ENCODE peak calls at places on chromosomes 1 and 21, in four cellular contexts. O, I, E and Q are unnamed samples.

GRCh38 chr1:19313961-19314882 is 2.1 kb downstream of the SLC66A1 start:
- DNase-seq in O (no peak), I (no peak), E (no peak), Q (no peak)

GRCh38 chr1:199855580-199855979 is 171.9 kb upstream of the NR5A2 start:
- DNase-seq in O (no peak), I (no peak), E (peak), Q (peak)

GRCh38 chr1:13702425-13703127 is 2.6 kb downstream of the PRDM2 start:
- DNase-seq in I (peak), E (no peak), O (no peak), Q (no peak)

GRCh38 chr21:25837545-25838263 is 102.9 kb downstream of the GABPA start:
- DNase-seq in I (no peak), O (no peak), E (peak), Q (no peak)

GRCh38 chr1:205480349-205481278 is 23.9 kb upstream of the CDK18 start:
- DNase-seq in E (no peak), I (peak), O (peak), Q (no peak)

GRCh38 chr1:15761729-15762128 is 3.1 kb downstream of the FBLIM1 start:
- DNase-seq in O (no peak), I (no peak), E (no peak), Q (no peak)

GRCh38 chr1:201888282-201889033 is at the start of gene SHISA4:
- DNase-seq in O (peak), I (no peak), E (peak), Q (no peak)

GRCh38 chr1:228841632-228842031 is 106.4 kb downstream of the RHOU start:
- DNase-seq in E (no peak), I (no peak), O (no peak), Q (no peak)

GRCh38 chr1:42968654-42969053 is 10.0 kb upstream of the SLC2A1 start:
- DNase-seq in O (no peak), E (no peak), I (no peak), Q (no peak)

GRCh38 chr1:28392027-28392652 is 22.6 kb downstream of the PHACTR4 start:
- DNase-seq in E (peak), I (no peak), O (no peak), Q (no peak)

GRCh38 chr1:116904791-116905320 is 4.9 kb upstream of the PTGFRN start:
- DNase-seq in E (no peak), I (no peak), O (no peak), Q (no peak)

GRCh38 chr1:24745711-24746582 is 700 bp downstream of the CLIC4 start:
- DNase-seq in O (no peak), I (no peak), E (peak), Q (no peak)

GRCh38 chr1:41666991-41667631 is 182.6 kb upstream of the EDN2 start:
- DNase-seq in I (peak), E (peak), O (peak), Q (peak)

GRCh38 chr1:28417441-28418277 is 48.1 kb downstream of the PHACTR4 start:
- DNase-seq in O (no peak), E (peak), I (no peak), Q (peak)

GRCh38 chr1:53073899-53074311 is 11.9 kb downstream of the PODN start:
- DNase-seq in O (no peak), E (no peak), I (no peak), Q (no peak)

GRCh38 chr1:175434268-175434860 is 241.8 kb upstream of the KIAA0040 start:
- DNase-seq in I (no peak), E (no peak), O (no peak), Q (no peak)

GRCh38 chr1:91732291-91732953 is 153.5 kb downstream of the TGFBR3 start:
- DNase-seq in E (peak), I (no peak), O (no peak), Q (peak)

GRCh38 chr21:33682992-33683627 is 40.8 kb downstream of the ITSN1 start:
- DNase-seq in O (no peak), E (peak), I (no peak), Q (peak)

GRCh38 chr1:225813250-225813964 is 3.5 kb downstream of the EPHX1 start:
- DNase-seq in I (no peak), O (no peak), E (no peak), Q (peak)

GRCh38 chr1:109786531-109787021 is 22.9 kb upstream of the EPS8L3 start:
- DNase-seq in O (no peak), I (no peak), E (no peak), Q (no peak)

GRCh38 chr1:67850151-67850551 is 16.9 kb upstream of the GNG12 start:
- DNase-seq in E (peak), O (no peak), I (no peak), Q (no peak)

GRCh38 chr1:110185181-110185580 is 24.9 kb upstream of the KCNC4 start:
- DNase-seq in O (no peak), E (no peak), I (no peak), Q (no peak)

GRCh38 chr1:56890229-56890628 is 35.6 kb downstream of the C8A start:
- DNase-seq in E (no peak), I (no peak), O (no peak), Q (no peak)

GRCh38 chr1:64459743-64460142 is 10.2 kb upstream of the CACHD1 start:
- DNase-seq in I (no peak), E (peak), O (no peak), Q (no peak)

GRCh38 chr1:75765697-75766355 is 20.2 kb upstream of the RABGGTB start:
- DNase-seq in I (no peak), O (no peak), E (peak), Q (peak)

GRCh38 chr1:174160109-174160473 is 771 bp downstream of the RABGAP1L start:
- DNase-seq in I (peak), O (peak), E (peak), Q (no peak)

GRCh38 chr1:205524794-205525101 is 20.3 kb downstream of the CDK18 start:
- DNase-seq in E (no peak), I (no peak), O (no peak), Q (no peak)

GRCh38 chr1:214377886-214378285 is 96.9 kb downstream of the SMYD2 start:
- DNase-seq in E (peak), I (no peak), O (no peak), Q (no peak)

GRCh38 chr1:215569987-215570824 is 3.1 kb downstream of the KCTD3 start:
- DNase-seq in O (no peak), E (peak), I (no peak), Q (no peak)

GRCh38 chr1:109547412-109548320 is 749 bp upstream of the GNAI3 start:
- DNase-seq in O (no peak), I (no peak), E (peak), Q (no peak)

GRCh38 chr1:75136921-75137641 is 2.9 kb downstream of the LHX8 start:
- DNase-seq in O (no peak), E (peak), I (no peak), Q (no peak)

GRCh38 chr1:201348211-201348566 is 29.3 kb downstream of the TNNT2 start:
- DNase-seq in I (no peak), O (no peak), E (peak), Q (peak)

GRCh38 chr1:25989860-25990650 is 7.8 kb downstream of the PAFAH2 start:
- DNase-seq in O (no peak), I (no peak), E (no peak), Q (no peak)

GRCh38 chr1:30879940-30880339 is 28.6 kb downstream of the SDC3 start:
- DNase-seq in O (no peak), I (no peak), E (peak), Q (peak)

GRCh38 chr1:234639968-234640367 is 30.0 kb upstream of the IRF2BP2 start:
- DNase-seq in E (no peak), I (no peak), O (no peak), Q (no peak)
- H3K27ac ChIP-seq in E (no peak), I (no peak), O (no peak), Q (no peak)

GRCh38 chr1:196590012-196590708 is 18.1 kb downstream of the KCNT2 start:
- DNase-seq in I (no peak), E (no peak), O (no peak), Q (no peak)
- H3K27ac ChIP-seq in I (no peak), E (no peak), O (no peak), Q (no peak)

GRCh38 chr1:231407049-231407448 is 15.0 kb downstream of the EGLN1 start:
- DNase-seq in O (no peak), I (no peak), E (no peak), Q (no peak)

GRCh38 chr1:231413749-231414082 is 8.4 kb downstream of the EGLN1 start:
- DNase-seq in I (no peak), E (no peak), O (no peak), Q (no peak)

GRCh38 chr1:231408528-231409094 is 13.5 kb downstream of the EGLN1 start:
- DNase-seq in O (no peak), I (no peak), E (no peak), Q (no peak)

GRCh38 chr1:231407537-231408396 is 14.3 kb downstream of the EGLN1 start:
- DNase-seq in I (no peak), O (no peak), E (peak), Q (no peak)

GRCh38 chr1:231410041-231410591 is 12.0 kb downstream of the EGLN1 start:
- DNase-seq in I (no peak), O (no peak), E (no peak), Q (no peak)
- H3K27ac ChIP-seq in I (no peak), O (no peak), E (no peak), Q (no peak)

DNA sequence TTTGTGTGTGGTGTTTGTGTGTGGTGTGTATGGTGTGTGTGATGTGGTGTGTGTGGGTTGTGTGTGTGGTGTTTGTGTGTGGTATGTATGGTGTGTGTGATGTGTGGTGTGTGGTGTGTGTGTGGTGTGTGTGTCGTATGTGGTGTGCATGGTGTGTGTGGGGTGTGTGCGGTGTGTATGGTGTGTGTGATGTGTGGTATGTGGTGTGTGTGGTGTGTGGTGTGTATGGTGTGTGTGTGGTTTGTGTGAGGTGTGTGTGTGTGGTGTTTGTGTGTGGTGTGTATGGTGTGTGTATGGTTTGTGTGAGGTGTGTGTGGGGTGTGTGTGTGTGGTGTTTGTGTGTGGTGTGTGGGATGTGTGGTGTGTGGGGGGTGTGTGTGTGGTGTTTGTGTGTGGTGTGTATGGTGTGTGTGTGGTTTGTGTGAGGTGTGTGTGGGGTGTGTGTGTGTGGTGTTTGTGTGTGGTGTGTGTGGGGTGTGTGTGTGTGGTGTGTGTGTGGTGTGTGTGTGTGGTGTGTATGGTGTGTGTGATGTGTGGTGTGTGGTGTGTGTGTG is 106.2 kb upstream of the ADAR start:
- DNase-seq in I (no peak), O (no peak), E (no peak), Q (no peak)
- H3K27ac ChIP-seq in I (no peak), O (no peak), E (no peak), Q (no peak)

GRCh38 chr1:204340137-204340536 is 19.6 kb downstream of the PLEKHA6 start:
- DNase-seq in I (no peak), O (no peak), E (no peak), Q (no peak)

GRCh38 chr1:204337047-204337446 is 22.7 kb downstream of the PLEKHA6 start:
- DNase-seq in O (no peak), E (no peak), I (no peak), Q (no peak)

GRCh38 chr1:204338359-204338758 is 21.4 kb downstream of the PLEKHA6 start:
- DNase-seq in O (no peak), I (no peak), E (no peak), Q (no peak)

GRCh38 chr1:204337583-204337982 is 22.1 kb downstream of the PLEKHA6 start:
- DNase-seq in O (no peak), E (no peak), I (no peak), Q (no peak)

DNA sequence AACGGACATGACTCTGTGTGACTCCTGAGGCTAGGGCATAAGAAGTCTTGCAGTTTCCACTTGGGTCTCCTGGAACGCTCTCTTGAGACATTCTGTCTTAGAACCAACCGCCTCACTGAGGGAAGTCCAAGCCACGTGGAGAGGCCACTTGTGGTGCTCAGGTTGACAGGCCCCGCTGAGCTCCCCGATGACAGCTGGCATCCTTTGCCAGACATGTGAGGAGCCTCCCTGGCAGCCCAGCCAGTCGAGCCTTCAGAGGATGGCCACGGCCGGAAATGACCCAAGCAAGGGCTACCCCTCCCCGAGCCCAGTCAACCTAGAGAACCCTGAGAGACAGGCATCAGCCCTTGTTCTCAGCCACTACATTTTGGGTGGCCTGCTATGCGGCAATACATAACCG is 20.7 kb downstream of the PLEKHA6 start:
- DNase-seq in E (no peak), O (no peak), I (no peak), Q (no peak)
- H3K27ac ChIP-seq in E (no peak), O (no peak), I (no peak), Q (no peak)